ENCODE peak calls at places on chromosomes 12 and 14, in five cellular contexts. One of them, this sample, is unnamed.
A peak's percentile ranks its signal among the peaks of the same experiment; 100 is the strongest.

GRCh38 chr12:126763359-126763758 is 1503.6 kb upstream of the TMEM132C start:
- DNase-seq in CD4-positive, CD25-positive, alpha-beta regulatory T cell: no peak
- DNase-seq in neural progenitor cell: no peak
- DNase-seq in heart right ventricle: no peak
- DNase-seq in neuronal stem cell: no peak
- DNase-seq in this sample: no peak

GRCh38 chr12:23950011-23950774 is 723 bp upstream of the SOX5 start:
- DNase-seq in CD4-positive, CD25-positive, alpha-beta regulatory T cell: no peak
- DNase-seq in neural progenitor cell: peak; percentile 52
- DNase-seq in heart right ventricle: no peak
- DNase-seq in neuronal stem cell: peak; percentile 58
- DNase-seq in this sample: peak; percentile 13

GRCh38 chr12:14443531-14443930 is 78.0 kb downstream of the ATF7IP start:
- DNase-seq in CD4-positive, CD25-positive, alpha-beta regulatory T cell: no peak
- DNase-seq in neural progenitor cell: no peak
- DNase-seq in heart right ventricle: no peak
- DNase-seq in neuronal stem cell: no peak
- DNase-seq in this sample: peak; percentile 49

GRCh38 chr14:52175982-52176502 is 91.5 kb upstream of the PTGDR start:
- DNase-seq in CD4-positive, CD25-positive, alpha-beta regulatory T cell: peak; percentile 57
- DNase-seq in neural progenitor cell: no peak
- DNase-seq in heart right ventricle: no peak
- DNase-seq in neuronal stem cell: no peak
- DNase-seq in this sample: no peak

GRCh38 chr12:116675339-116676107 is 62.3 kb downstream of the SPRING1 start:
- DNase-seq in CD4-positive, CD25-positive, alpha-beta regulatory T cell: no peak
- DNase-seq in neural progenitor cell: peak; percentile 31
- DNase-seq in heart right ventricle: peak; percentile 39
- DNase-seq in neuronal stem cell: no peak
- DNase-seq in this sample: no peak

GRCh38 chr12:1915082-1915968 is 3.1 kb downstream of the CACNA2D4 start:
- DNase-seq in CD4-positive, CD25-positive, alpha-beta regulatory T cell: peak; percentile 86
- DNase-seq in neural progenitor cell: no peak
- DNase-seq in heart right ventricle: no peak
- DNase-seq in neuronal stem cell: no peak
- DNase-seq in this sample: no peak

GRCh38 chr12:93762059-93762719 is 85.0 kb downstream of the CRADD start:
- DNase-seq in CD4-positive, CD25-positive, alpha-beta regulatory T cell: no peak
- DNase-seq in neural progenitor cell: no peak
- DNase-seq in heart right ventricle: no peak
- DNase-seq in neuronal stem cell: no peak
- DNase-seq in this sample: no peak

GRCh38 chr12:27012239-27012981 is 1.8 kb downstream of the TM7SF3 start:
- DNase-seq in CD4-positive, CD25-positive, alpha-beta regulatory T cell: no peak
- DNase-seq in neural progenitor cell: no peak
- DNase-seq in heart right ventricle: no peak
- DNase-seq in neuronal stem cell: no peak
- DNase-seq in this sample: peak; percentile 28

GRCh38 chr14:59318908-59319307 is 130.4 kb downstream of the DAAM1 start:
- DNase-seq in CD4-positive, CD25-positive, alpha-beta regulatory T cell: no peak
- DNase-seq in neural progenitor cell: no peak
- DNase-seq in heart right ventricle: no peak
- DNase-seq in neuronal stem cell: no peak
- DNase-seq in this sample: no peak

GRCh38 chr14:101781240-101782061 is 19.9 kb downstream of the PPP2R5C start:
- DNase-seq in CD4-positive, CD25-positive, alpha-beta regulatory T cell: peak; percentile 44
- DNase-seq in neural progenitor cell: peak; percentile 36
- DNase-seq in heart right ventricle: peak; percentile 32
- DNase-seq in neuronal stem cell: no peak
- DNase-seq in this sample: no peak

GRCh38 chr12:92140919-92141536 is 4.6 kb downstream of the BTG1 start:
- DNase-seq in CD4-positive, CD25-positive, alpha-beta regulatory T cell: no peak
- DNase-seq in neural progenitor cell: no peak
- DNase-seq in heart right ventricle: no peak
- DNase-seq in neuronal stem cell: no peak
- DNase-seq in this sample: no peak

GRCh38 chr12:91577586-91578539 is 395.2 kb upstream of the DCN start:
- DNase-seq in CD4-positive, CD25-positive, alpha-beta regulatory T cell: peak; percentile 55
- DNase-seq in neural progenitor cell: no peak
- DNase-seq in heart right ventricle: no peak
- DNase-seq in neuronal stem cell: no peak
- DNase-seq in this sample: peak; percentile 44

GRCh38 chr14:81834308-81834707 is 300.7 kb upstream of the SEL1L start:
- DNase-seq in CD4-positive, CD25-positive, alpha-beta regulatory T cell: no peak
- DNase-seq in neural progenitor cell: no peak
- DNase-seq in heart right ventricle: no peak
- DNase-seq in neuronal stem cell: no peak
- DNase-seq in this sample: peak; percentile 38

DNA sequence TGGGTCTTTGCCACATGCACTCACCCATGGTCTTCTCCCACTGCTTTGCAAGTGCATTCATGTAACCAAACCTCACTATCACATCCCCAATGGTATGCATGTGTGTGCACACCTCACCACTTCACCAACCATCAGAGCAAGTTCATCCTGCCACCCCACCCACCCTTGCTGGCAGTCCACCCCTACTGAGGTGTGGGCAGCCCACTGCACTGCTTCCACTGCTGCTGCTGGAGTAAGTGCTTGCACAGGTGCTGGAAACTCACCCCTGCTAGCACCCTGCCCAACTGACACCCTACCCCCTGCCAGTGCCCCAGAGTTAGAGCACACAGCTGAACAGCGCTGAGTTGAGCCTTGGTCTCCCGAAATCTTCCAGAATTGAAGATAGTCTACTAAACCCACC is 46.1 kb upstream of the CLEC14A start:
- DNase-seq in CD4-positive, CD25-positive, alpha-beta regulatory T cell: no peak
- DNase-seq in neural progenitor cell: no peak
- DNase-seq in heart right ventricle: no peak
- DNase-seq in neuronal stem cell: no peak
- DNase-seq in this sample: no peak
- H3K36me3 ChIP-seq in CD4-positive, CD25-positive, alpha-beta regulatory T cell: no peaks in the 10 kb centered on the region
- H3K36me3 ChIP-seq in neural progenitor cell: no peaks in the 10 kb centered on the region
- H3K36me3 ChIP-seq in heart right ventricle: no peaks in the 10 kb centered on the region
- H3K36me3 ChIP-seq in neuronal stem cell: no peaks in the 10 kb centered on the region
- H3K36me3 ChIP-seq in this sample: no peaks in the 10 kb centered on the region

GRCh38 chr14:89165189-89165809 is 251.7 kb downstream of the FOXN3 start:
- DNase-seq in CD4-positive, CD25-positive, alpha-beta regulatory T cell: peak; percentile 20
- DNase-seq in neural progenitor cell: no peak
- DNase-seq in heart right ventricle: no peak
- DNase-seq in neuronal stem cell: no peak
- DNase-seq in this sample: no peak

GRCh38 chr14:89164168-89165074 is 252.6 kb downstream of the FOXN3 start:
- DNase-seq in CD4-positive, CD25-positive, alpha-beta regulatory T cell: no peak
- DNase-seq in neural progenitor cell: no peak
- DNase-seq in heart right ventricle: no peak
- DNase-seq in neuronal stem cell: no peak
- DNase-seq in this sample: no peak

GRCh38 chr14:89162586-89162985 is 254.4 kb downstream of the FOXN3 start:
- DNase-seq in CD4-positive, CD25-positive, alpha-beta regulatory T cell: no peak
- DNase-seq in neural progenitor cell: no peak
- DNase-seq in heart right ventricle: no peak
- DNase-seq in neuronal stem cell: no peak
- DNase-seq in this sample: no peak

GRCh38 chr14:89165810-89166209 is 251.2 kb downstream of the FOXN3 start:
- DNase-seq in CD4-positive, CD25-positive, alpha-beta regulatory T cell: no peak
- DNase-seq in neural progenitor cell: no peak
- DNase-seq in heart right ventricle: no peak
- DNase-seq in neuronal stem cell: no peak
- DNase-seq in this sample: no peak

DNA sequence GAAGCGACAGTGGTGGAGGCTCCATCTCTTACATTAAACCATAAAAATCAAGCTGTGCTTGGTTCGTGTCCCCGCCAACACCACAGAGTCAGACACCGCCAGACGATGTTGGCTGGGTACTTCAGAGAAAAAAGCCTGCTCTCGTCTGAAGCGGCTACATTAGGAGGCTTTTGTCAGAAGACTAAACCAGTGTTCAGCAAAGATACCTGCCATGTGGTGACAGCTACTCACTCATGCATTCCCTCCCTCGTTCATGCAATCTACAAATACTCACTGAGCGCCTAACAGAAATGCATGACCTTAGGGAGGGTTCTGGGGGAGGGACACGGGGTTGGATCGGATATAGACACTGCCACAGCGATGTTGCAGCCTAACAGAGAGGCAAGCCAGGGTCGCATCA is 253.8 kb downstream of the FOXN3 start:
- DNase-seq in CD4-positive, CD25-positive, alpha-beta regulatory T cell: no peak
- DNase-seq in neural progenitor cell: no peak
- DNase-seq in heart right ventricle: no peak
- DNase-seq in neuronal stem cell: no peak
- DNase-seq in this sample: no peak
- H3K36me3 ChIP-seq in CD4-positive, CD25-positive, alpha-beta regulatory T cell: peaks cover 53% of the 10 kb centered on the region
- H3K36me3 ChIP-seq in neural progenitor cell: no peaks in the 10 kb centered on the region
- H3K36me3 ChIP-seq in heart right ventricle: peaks cover 46% of the 10 kb centered on the region
- H3K36me3 ChIP-seq in neuronal stem cell: peaks cover 6% of the 10 kb centered on the region
- H3K36me3 ChIP-seq in this sample: no peaks in the 10 kb centered on the region

GRCh38 chr12:107571492-107571891 is 114.1 kb upstream of the PWP1 start:
- DNase-seq in CD4-positive, CD25-positive, alpha-beta regulatory T cell: no peak
- DNase-seq in neural progenitor cell: no peak
- DNase-seq in heart right ventricle: no peak
- DNase-seq in neuronal stem cell: no peak
- DNase-seq in this sample: no peak
- H3K36me3 ChIP-seq in CD4-positive, CD25-positive, alpha-beta regulatory T cell: no peaks in the 10 kb centered on the region
- H3K36me3 ChIP-seq in neural progenitor cell: no peaks in the 10 kb centered on the region
- H3K36me3 ChIP-seq in heart right ventricle: no peaks in the 10 kb centered on the region
- H3K36me3 ChIP-seq in neuronal stem cell: no peaks in the 10 kb centered on the region
- H3K36me3 ChIP-seq in this sample: no peaks in the 10 kb centered on the region

GRCh38 chr12:29750928-29751220 is 32.9 kb downstream of the TMTC1 start:
- DNase-seq in CD4-positive, CD25-positive, alpha-beta regulatory T cell: no peak
- DNase-seq in neural progenitor cell: no peak
- DNase-seq in heart right ventricle: no peak
- DNase-seq in neuronal stem cell: no peak
- DNase-seq in this sample: no peak
- H3K36me3 ChIP-seq in CD4-positive, CD25-positive, alpha-beta regulatory T cell: no peaks in the 10 kb centered on the region
- H3K36me3 ChIP-seq in neural progenitor cell: no peaks in the 10 kb centered on the region
- H3K36me3 ChIP-seq in heart right ventricle: peaks cover 80% of the 10 kb centered on the region
- H3K36me3 ChIP-seq in neuronal stem cell: peaks cover 3% of the 10 kb centered on the region
- H3K36me3 ChIP-seq in this sample: no peaks in the 10 kb centered on the region

DNA sequence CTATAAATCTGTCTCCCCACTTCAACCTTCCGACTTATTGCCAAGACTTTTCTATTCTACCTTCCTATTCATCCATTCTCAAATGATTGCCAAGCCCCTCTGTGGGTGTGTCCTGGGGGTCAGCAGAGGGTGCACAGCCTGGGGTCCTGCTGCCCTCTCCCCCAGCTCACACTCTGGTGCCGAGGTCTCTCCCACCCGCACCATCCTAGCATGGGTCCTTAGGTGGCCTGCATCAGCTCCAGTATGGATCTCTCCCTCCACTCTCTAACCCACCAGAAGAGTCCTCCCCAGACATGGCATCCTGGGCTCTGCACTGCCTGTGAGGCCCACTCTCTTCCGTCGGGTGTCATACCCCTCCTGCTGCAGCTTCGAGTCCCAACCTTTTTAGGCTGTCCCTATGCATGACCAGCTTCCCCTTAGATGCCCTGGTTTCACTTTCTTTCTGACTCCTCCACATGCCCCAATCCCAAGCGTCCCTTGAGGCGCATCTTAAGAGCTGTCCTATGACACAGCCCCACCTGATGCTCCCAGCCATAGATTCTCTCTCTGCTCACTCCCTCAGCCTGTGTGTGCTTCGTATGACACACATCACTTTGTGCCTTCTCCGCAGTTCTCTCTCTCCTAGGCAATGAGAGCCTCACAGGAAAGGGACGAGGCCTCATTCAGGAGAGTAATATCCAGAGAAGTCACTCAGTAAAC is 43.9 kb downstream of the GIT2 start:
- DNase-seq in CD4-positive, CD25-positive, alpha-beta regulatory T cell: no peak
- DNase-seq in neural progenitor cell: no peak
- DNase-seq in heart right ventricle: no peak
- DNase-seq in neuronal stem cell: no peak
- DNase-seq in this sample: no peak
- H3K36me3 ChIP-seq in CD4-positive, CD25-positive, alpha-beta regulatory T cell: peaks cover 86% of the 10 kb centered on the region
- H3K36me3 ChIP-seq in neural progenitor cell: no peaks in the 10 kb centered on the region
- H3K36me3 ChIP-seq in heart right ventricle: peaks cover 100% of the 10 kb centered on the region
- H3K36me3 ChIP-seq in neuronal stem cell: peaks cover 14% of the 10 kb centered on the region
- H3K36me3 ChIP-seq in this sample: peaks cover 14% of the 10 kb centered on the region

GRCh38 chr12:46267618-46268348 is 1.1 kb downstream of the SLC38A1 start:
- DNase-seq in CD4-positive, CD25-positive, alpha-beta regulatory T cell: peak; percentile 60
- DNase-seq in neural progenitor cell: peak; percentile 49
- DNase-seq in heart right ventricle: no peak
- DNase-seq in neuronal stem cell: no peak
- DNase-seq in this sample: no peak

GRCh38 chr12:46265734-46266133 is 3.1 kb downstream of the SLC38A1 start:
- DNase-seq in CD4-positive, CD25-positive, alpha-beta regulatory T cell: no peak
- DNase-seq in neural progenitor cell: no peak
- DNase-seq in heart right ventricle: no peak
- DNase-seq in neuronal stem cell: no peak
- DNase-seq in this sample: no peak

GRCh38 chr12:46266382-46266791 is 2.5 kb downstream of the SLC38A1 start:
- DNase-seq in CD4-positive, CD25-positive, alpha-beta regulatory T cell: peak; percentile 67
- DNase-seq in neural progenitor cell: peak; percentile 36
- DNase-seq in heart right ventricle: no peak
- DNase-seq in neuronal stem cell: no peak
- DNase-seq in this sample: peak; percentile 62

GRCh38 chr12:46268349-46268616 is 560 bp downstream of the SLC38A1 start:
- DNase-seq in CD4-positive, CD25-positive, alpha-beta regulatory T cell: peak; percentile 73
- DNase-seq in neural progenitor cell: no peak
- DNase-seq in heart right ventricle: no peak
- DNase-seq in neuronal stem cell: no peak
- DNase-seq in this sample: no peak

GRCh38 chr12:46266869-46267617 is 1.8 kb downstream of the SLC38A1 start:
- DNase-seq in CD4-positive, CD25-positive, alpha-beta regulatory T cell: peak; percentile 87
- DNase-seq in neural progenitor cell: peak; percentile 82
- DNase-seq in heart right ventricle: peak; percentile 52
- DNase-seq in neuronal stem cell: peak; percentile 52
- DNase-seq in this sample: peak; percentile 39
- H3K36me3 ChIP-seq in CD4-positive, CD25-positive, alpha-beta regulatory T cell: peaks cover 7% of the 10 kb centered on the region
- H3K36me3 ChIP-seq in neural progenitor cell: no peaks in the 10 kb centered on the region
- H3K36me3 ChIP-seq in heart right ventricle: no peaks in the 10 kb centered on the region
- H3K36me3 ChIP-seq in neuronal stem cell: no peaks in the 10 kb centered on the region
- H3K36me3 ChIP-seq in this sample: no peaks in the 10 kb centered on the region

DNA sequence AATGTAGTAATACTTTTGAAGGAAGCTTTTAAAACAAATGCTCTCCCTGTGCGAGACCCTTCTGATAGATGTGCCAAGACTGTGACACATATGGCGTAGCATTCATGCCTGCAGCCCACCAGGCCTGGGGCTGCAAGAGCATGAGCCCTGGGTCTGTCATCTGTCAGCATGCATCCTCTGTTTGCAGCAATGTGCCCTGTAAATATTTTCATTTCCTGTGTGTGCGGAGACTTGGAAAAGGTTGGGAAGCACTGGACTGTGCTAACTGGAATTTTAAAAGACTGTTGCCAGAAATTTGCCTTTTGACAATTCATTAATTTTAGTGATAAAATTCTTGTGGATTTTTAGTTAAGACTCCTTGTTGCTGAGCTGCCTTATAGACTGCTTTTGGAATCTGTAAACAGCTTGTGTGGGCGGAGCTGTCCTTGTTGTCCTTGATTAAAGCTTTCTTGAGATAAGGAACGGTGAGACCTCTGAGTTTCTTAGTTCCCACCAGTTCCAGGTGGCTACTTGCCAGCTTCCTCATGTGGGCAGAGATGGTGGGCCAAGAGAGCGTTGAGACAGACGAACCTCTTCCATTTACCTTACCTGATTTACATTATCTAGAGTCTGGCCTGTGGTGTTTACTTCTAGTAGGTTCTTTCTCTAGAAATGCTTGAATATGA is 23.4 kb downstream of the MARK3 start:
- DNase-seq in CD4-positive, CD25-positive, alpha-beta regulatory T cell: no peak
- DNase-seq in neural progenitor cell: no peak
- DNase-seq in heart right ventricle: no peak
- DNase-seq in neuronal stem cell: no peak
- DNase-seq in this sample: no peak
- H3K36me3 ChIP-seq in CD4-positive, CD25-positive, alpha-beta regulatory T cell: peaks cover 28% of the 10 kb centered on the region
- H3K36me3 ChIP-seq in neural progenitor cell: no peaks in the 10 kb centered on the region
- H3K36me3 ChIP-seq in heart right ventricle: peaks cover 70% of the 10 kb centered on the region
- H3K36me3 ChIP-seq in neuronal stem cell: peaks cover 8% of the 10 kb centered on the region
- H3K36me3 ChIP-seq in this sample: peaks cover 3% of the 10 kb centered on the region

This sample was measured in bronchial epithelial cell.